ENCODE peak calls at places on chromosome X, in five cellular contexts. One of them, this sample, is unnamed.

GRCh38 chrX:97065973-97066372 is 182.3 kb downstream of the RPA4 start:
- DNase-seq in WTC11: no peak
- DNase-seq in cardiac muscle cell: no peak
- DNase-seq in brain microvascular endothelial cell: peak
- DNase-seq in fibroblast of villous mesenchyme: no peak
- DNase-seq in this sample: no peak

GRCh38 chrX:132615396-132616131 is 126.7 kb upstream of the MBNL3 start:
- DNase-seq in WTC11: peak
- DNase-seq in cardiac muscle cell: peak
- DNase-seq in brain microvascular endothelial cell: peak
- DNase-seq in fibroblast of villous mesenchyme: peak
- DNase-seq in this sample: peak

GRCh38 chrX:51742586-51742985 is 656 bp upstream of the GSPT2 start:
- DNase-seq in WTC11: peak
- DNase-seq in cardiac muscle cell: no peak
- DNase-seq in brain microvascular endothelial cell: no peak
- DNase-seq in fibroblast of villous mesenchyme: no peak
- DNase-seq in this sample: no peak

GRCh38 chrX:154458116-154458953 is at the start of gene PLXNA3:
- DNase-seq in WTC11: peak
- DNase-seq in cardiac muscle cell: peak
- DNase-seq in brain microvascular endothelial cell: no peak
- DNase-seq in fibroblast of villous mesenchyme: peak
- DNase-seq in this sample: peak

GRCh38 chrX:67614414-67614813 is 70.6 kb downstream of the AR start:
- DNase-seq in WTC11: no peak
- DNase-seq in cardiac muscle cell: no peak
- DNase-seq in brain microvascular endothelial cell: peak
- DNase-seq in fibroblast of villous mesenchyme: peak
- DNase-seq in this sample: no peak

GRCh38 chrX:40174594-40175415 is 77.0 kb upstream of the BCOR start:
- DNase-seq in WTC11: peak
- DNase-seq in cardiac muscle cell: peak
- DNase-seq in brain microvascular endothelial cell: peak
- DNase-seq in fibroblast of villous mesenchyme: peak
- DNase-seq in this sample: peak

GRCh38 chrX:13120017-13120416 is 75.6 kb upstream of the FAM9C start:
- DNase-seq in WTC11: no peak
- DNase-seq in cardiac muscle cell: peak
- DNase-seq in brain microvascular endothelial cell: peak
- DNase-seq in fibroblast of villous mesenchyme: peak
- DNase-seq in this sample: no peak

GRCh38 chrX:136047969-136048368 is 62.7 kb downstream of the SLC9A6 start:
- DNase-seq in WTC11: no peak
- DNase-seq in cardiac muscle cell: no peak
- DNase-seq in brain microvascular endothelial cell: peak
- DNase-seq in fibroblast of villous mesenchyme: peak
- DNase-seq in this sample: no peak

GRCh38 chrX:136710324-136710951 is 62.5 kb downstream of the CD40LG start:
- DNase-seq in WTC11: no peak
- DNase-seq in cardiac muscle cell: no peak
- DNase-seq in brain microvascular endothelial cell: no peak
- DNase-seq in fibroblast of villous mesenchyme: no peak
- DNase-seq in this sample: no peak

GRCh38 chrX:20418379-20418778 is 151.7 kb upstream of the RPS6KA3 start:
- DNase-seq in WTC11: no peak
- DNase-seq in cardiac muscle cell: no peak
- DNase-seq in brain microvascular endothelial cell: no peak
- DNase-seq in fibroblast of villous mesenchyme: no peak
- DNase-seq in this sample: no peak

GRCh38 chrX:30949554-30949953 is 60.5 kb upstream of the TAB3 start:
- DNase-seq in WTC11: no peak
- DNase-seq in cardiac muscle cell: no peak
- DNase-seq in brain microvascular endothelial cell: no peak
- DNase-seq in fibroblast of villous mesenchyme: no peak
- DNase-seq in this sample: no peak

GRCh38 chrX:10569946-10570345 is 50.4 kb downstream of the MID1 start:
- DNase-seq in WTC11: no peak
- DNase-seq in cardiac muscle cell: no peak
- DNase-seq in brain microvascular endothelial cell: peak
- DNase-seq in fibroblast of villous mesenchyme: no peak
- DNase-seq in this sample: no peak

GRCh38 chrX:74246524-74246923 is 57.5 kb upstream of the ZCCHC13 start:
- DNase-seq in WTC11: no peak
- DNase-seq in cardiac muscle cell: no peak
- DNase-seq in brain microvascular endothelial cell: no peak
- DNase-seq in fibroblast of villous mesenchyme: peak
- DNase-seq in this sample: no peak

GRCh38 chrX:108268434-108269080 is 169.7 kb downstream of the COL4A6 start:
- DNase-seq in WTC11: no peak
- DNase-seq in cardiac muscle cell: no peak
- DNase-seq in brain microvascular endothelial cell: no peak
- DNase-seq in fibroblast of villous mesenchyme: peak
- DNase-seq in this sample: no peak

GRCh38 chrX:152873361-152873760 is 24.5 kb upstream of the ZNF185 start:
- DNase-seq in WTC11: no peak
- DNase-seq in cardiac muscle cell: no peak
- DNase-seq in brain microvascular endothelial cell: no peak
- DNase-seq in fibroblast of villous mesenchyme: no peak
- DNase-seq in this sample: no peak

GRCh38 chrX:41877167-41877566 is 46.2 kb downstream of the CASK start:
- DNase-seq in WTC11: no peak
- DNase-seq in cardiac muscle cell: no peak
- DNase-seq in brain microvascular endothelial cell: no peak
- DNase-seq in fibroblast of villous mesenchyme: no peak
- DNase-seq in this sample: no peak

GRCh38 chrX:16832301-16832700 is 37.9 kb downstream of the RBBP7 start:
- DNase-seq in WTC11: no peak
- DNase-seq in cardiac muscle cell: peak
- DNase-seq in brain microvascular endothelial cell: no peak
- DNase-seq in fibroblast of villous mesenchyme: no peak
- DNase-seq in this sample: peak

DNA sequence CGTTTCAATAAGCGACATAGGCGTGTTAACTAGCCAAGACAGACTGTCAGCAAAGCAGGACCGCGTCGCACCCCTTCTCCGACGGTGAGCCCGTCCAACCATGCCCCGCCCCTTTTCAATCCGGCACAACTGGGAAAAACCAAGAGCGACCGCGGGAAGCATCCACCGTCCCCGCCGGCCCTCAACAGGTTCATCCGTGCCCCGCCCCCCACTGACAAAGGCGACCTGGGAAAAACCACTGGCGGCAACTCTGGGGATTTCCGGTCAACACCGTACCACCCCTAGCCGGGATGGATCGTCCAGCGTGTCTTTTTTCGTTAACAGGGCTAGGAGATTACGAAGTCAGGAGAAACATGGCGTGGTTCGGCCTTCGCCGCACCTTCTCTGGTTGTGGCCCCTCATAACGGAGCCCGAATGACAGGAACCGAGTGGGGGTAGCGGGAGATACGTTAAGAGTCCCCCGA is 379 bp downstream of the TIMM17B start:
- DNase-seq in WTC11: peak
- DNase-seq in cardiac muscle cell: peak
- DNase-seq in brain microvascular endothelial cell: peak
- DNase-seq in fibroblast of villous mesenchyme: peak
- DNase-seq in this sample: peak
- TF ChIP-seq CTCF in WTC11: no peak
- TF ChIP-seq CTCF in cardiac muscle cell: no peak
- TF ChIP-seq CTCF in brain microvascular endothelial cell: no peak
- TF ChIP-seq CTCF in fibroblast of villous mesenchyme: no peak
- TF ChIP-seq CTCF in this sample: no peak

DNA sequence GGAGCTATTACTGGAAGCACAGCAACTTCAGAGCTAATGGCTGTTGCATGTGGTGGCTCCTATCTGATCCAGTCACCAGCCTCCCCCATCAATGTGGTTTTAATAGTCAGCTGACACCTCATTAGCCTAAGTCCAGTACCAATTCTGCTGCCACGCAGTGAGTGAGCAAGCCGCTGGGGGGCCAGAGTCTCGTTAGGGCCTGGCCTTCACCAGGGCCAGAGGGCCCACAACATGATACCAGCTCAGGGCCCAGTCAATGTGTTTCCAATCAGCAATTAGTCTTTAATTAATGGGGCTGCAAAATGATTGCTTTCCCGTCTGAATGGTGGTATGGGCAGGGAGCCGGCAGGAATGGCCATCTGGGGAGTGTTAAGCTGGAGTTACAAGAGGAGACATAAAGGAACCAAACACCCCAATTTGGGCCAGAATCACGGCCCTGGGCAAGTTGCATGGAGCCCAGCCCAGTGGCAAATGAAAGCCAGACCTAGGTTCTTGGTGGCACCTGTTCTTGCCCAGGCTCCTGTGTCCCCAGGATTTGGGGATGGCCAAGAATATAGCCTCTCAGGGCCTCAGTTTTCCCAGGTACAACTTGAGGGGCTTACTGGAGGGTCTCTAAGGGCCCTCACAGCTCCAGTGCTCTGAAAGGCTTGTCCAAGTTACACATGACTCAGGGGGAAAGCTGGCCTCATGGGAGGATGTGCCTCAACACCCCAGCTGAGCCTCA is 119.2 kb downstream of the EFNB1 start:
- DNase-seq in WTC11: no peak
- DNase-seq in cardiac muscle cell: no peak
- DNase-seq in brain microvascular endothelial cell: no peak
- DNase-seq in fibroblast of villous mesenchyme: no peak
- DNase-seq in this sample: no peak
- TF ChIP-seq CTCF in WTC11: no peak
- TF ChIP-seq CTCF in cardiac muscle cell: no peak
- TF ChIP-seq CTCF in brain microvascular endothelial cell: no peak
- TF ChIP-seq CTCF in fibroblast of villous mesenchyme: no peak
- TF ChIP-seq CTCF in this sample: no peak

GRCh38 chrX:54786972-54787371 is 11.1 kb downstream of the ITIH6 start:
- DNase-seq in WTC11: peak
- DNase-seq in cardiac muscle cell: peak
- DNase-seq in brain microvascular endothelial cell: no peak
- DNase-seq in fibroblast of villous mesenchyme: no peak
- DNase-seq in this sample: peak
- TF ChIP-seq CTCF in WTC11: no peak
- TF ChIP-seq CTCF in cardiac muscle cell: no peak
- TF ChIP-seq CTCF in brain microvascular endothelial cell: peak
- TF ChIP-seq CTCF in fibroblast of villous mesenchyme: no peak
- TF ChIP-seq CTCF in this sample: peak

GRCh38 chrX:103488332-103488731 is 31.0 kb downstream of the RAB40A start:
- DNase-seq in WTC11: no peak
- DNase-seq in cardiac muscle cell: peak
- DNase-seq in brain microvascular endothelial cell: no peak
- DNase-seq in fibroblast of villous mesenchyme: peak
- DNase-seq in this sample: no peak
- TF ChIP-seq CTCF in WTC11: no peak
- TF ChIP-seq CTCF in cardiac muscle cell: peak
- TF ChIP-seq CTCF in brain microvascular endothelial cell: peak
- TF ChIP-seq CTCF in fibroblast of villous mesenchyme: peak
- TF ChIP-seq CTCF in this sample: peak

DNA sequence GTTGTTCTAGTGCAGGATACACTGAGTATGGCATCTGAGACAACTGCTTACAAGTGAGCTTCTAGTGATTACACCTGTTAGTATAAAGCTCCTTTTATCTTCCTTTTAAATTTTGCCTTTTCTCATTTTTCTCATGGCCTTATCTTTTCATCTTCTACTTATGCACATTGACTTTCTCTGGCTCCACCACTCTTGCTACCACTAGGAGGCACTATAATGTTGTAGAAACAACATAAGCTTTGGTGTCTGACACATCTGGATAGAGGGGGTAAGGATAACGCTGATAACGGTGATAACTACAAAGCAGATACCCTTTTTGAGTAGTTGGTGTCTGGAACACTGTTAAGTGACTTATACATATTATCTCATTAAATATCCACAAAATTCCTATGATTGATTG is 187.4 kb upstream of the TEX13C start:
- DNase-seq in WTC11: no peak
- DNase-seq in cardiac muscle cell: no peak
- DNase-seq in brain microvascular endothelial cell: no peak
- DNase-seq in fibroblast of villous mesenchyme: no peak
- DNase-seq in this sample: no peak
- TF ChIP-seq CTCF in WTC11: peak
- TF ChIP-seq CTCF in cardiac muscle cell: no peak
- TF ChIP-seq CTCF in brain microvascular endothelial cell: no peak
- TF ChIP-seq CTCF in fibroblast of villous mesenchyme: no peak
- TF ChIP-seq CTCF in this sample: peak